ENCODE peak calls at places on chromosomes 1 and 21, in nine cellular contexts. Q, M, P, W, N, Z, B, J and U are unnamed samples.

GRCh38 chr1:234907585-234908457 is 220.8 kb downstream of the TOMM20 start:
- DNase-seq in Q (peak), M (no peak), P (no peak), W (peak), N (peak), Z (no peak), B (no peak), J (no peak), U (no peak)

GRCh38 chr21:44450402-44450801 is 4.9 kb upstream of the LRRC3 start:
- DNase-seq in Q (no peak), M (no peak), P (no peak), W (no peak), N (peak), Z (no peak), B (no peak), J (peak), U (no peak)

GRCh38 chr1:203626910-203627246 is 246 bp downstream of the ATP2B4 start:
- DNase-seq in Q (no peak), M (no peak), P (no peak), W (no peak), N (no peak), Z (no peak), B (no peak), J (no peak), U (no peak)

GRCh38 chr1:19010995-19011696 is 54.7 kb upstream of the IFFO2 start:
- DNase-seq in Q (peak), M (peak), P (peak), W (peak), N (peak), Z (peak), B (peak), J (peak), U (peak)

GRCh38 chr1:59434336-59434735 is 137.4 kb downstream of the FGGY start:
- DNase-seq in Q (peak), M (no peak), P (no peak), W (no peak), N (no peak), Z (no peak), B (no peak), J (no peak), U (no peak)

GRCh38 chr1:3032970-3033794 is 11.9 kb downstream of the ACTRT2 start:
- DNase-seq in Q (no peak), M (peak), P (no peak), W (no peak), N (peak), Z (no peak), B (no peak), J (peak), U (no peak)

GRCh38 chr1:54413295-54413694 is 7.1 kb upstream of the SSBP3 start:
- DNase-seq in Q (peak), M (peak), P (no peak), W (peak), N (peak), Z (no peak), B (no peak), J (no peak), U (peak)

GRCh38 chr1:214584805-214585766 is 17.9 kb upstream of the CENPF start:
- DNase-seq in Q (peak), M (no peak), P (peak), W (peak), N (no peak), Z (no peak), B (no peak), J (no peak), U (no peak)

GRCh38 chr1:110281363-110282290 is 57.5 kb upstream of the RBM15 start:
- DNase-seq in Q (peak), M (no peak), P (no peak), W (no peak), N (no peak), Z (no peak), B (no peak), J (no peak), U (no peak)

GRCh38 chr1:47707887-47708535 is 270.2 kb downstream of the FOXD2 start:
- DNase-seq in Q (no peak), M (no peak), P (no peak), W (no peak), N (no peak), Z (no peak), B (no peak), J (no peak), U (peak)

GRCh38 chr1:56563568-56563967 is 15.8 kb downstream of the PLPP3 start:
- DNase-seq in Q (no peak), M (no peak), P (no peak), W (peak), N (no peak), Z (no peak), B (no peak), J (no peak), U (no peak)

GRCh38 chr1:95622609-95623008 is 388.6 kb downstream of the RWDD3 start:
- DNase-seq in Q (no peak), M (no peak), P (no peak), W (no peak), N (no peak), Z (no peak), B (no peak), J (no peak), U (no peak)

GRCh38 chr1:102858695-102859094 is 249.6 kb downstream of the COL11A1 start:
- DNase-seq in Q (peak), M (no peak), P (no peak), W (no peak), N (no peak), Z (no peak), B (no peak), J (no peak), U (no peak)

GRCh38 chr1:231039161-231040018 is 664 bp downstream of the FAM89A start:
- DNase-seq in Q (peak), M (peak), P (peak), W (peak), N (peak), Z (no peak), B (no peak), J (peak), U (peak)

GRCh38 chr1:185864889-185865288 is 130.7 kb downstream of the HMCN1 start:
- DNase-seq in Q (peak), M (no peak), P (no peak), W (no peak), N (no peak), Z (peak), B (no peak), J (no peak), U (no peak)

GRCh38 chr1:206684478-206685255 is at the start of gene MAPKAPK2:
- DNase-seq in Q (peak), M (peak), P (peak), W (peak), N (peak), Z (no peak), B (no peak), J (peak), U (peak)

GRCh38 chr1:193472430-193472829 is 286.0 kb upstream of the B3GALT2 start:
- DNase-seq in Q (no peak), M (no peak), P (no peak), W (no peak), N (no peak), Z (no peak), B (no peak), J (no peak), U (no peak)

GRCh38 chr1:15321601-15322000 is 74.6 kb downstream of the FHAD1 start:
- DNase-seq in Q (no peak), M (no peak), P (no peak), W (no peak), N (no peak), Z (no peak), B (no peak), J (no peak), U (no peak)

GRCh38 chr21:31078796-31079195 is 40.5 kb upstream of the KRTAP19-8 start:
- DNase-seq in Q (peak), M (no peak), P (no peak), W (no peak), N (no peak), Z (no peak), B (no peak), J (no peak), U (no peak)

GRCh38 chr1:19166066-19166465 is 44.0 kb downstream of the UBR4 start:
- DNase-seq in Q (no peak), M (no peak), P (no peak), W (no peak), N (no peak), Z (no peak), B (no peak), J (no peak), U (no peak)

GRCh38 chr1:6185635-6186382 is 5.7 kb upstream of the CHD5 start:
- DNase-seq in Q (peak), M (no peak), P (peak), W (peak), N (peak), Z (no peak), B (no peak), J (no peak), U (no peak)

GRCh38 chr1:85801520-85801919 is 93.3 kb upstream of the ZNHIT6 start:
- DNase-seq in Q (peak), M (no peak), P (no peak), W (no peak), N (no peak), Z (no peak), B (no peak), J (no peak), U (no peak)

GRCh38 chr1:110829955-110830553 is 42.9 kb upstream of the CD53 start:
- DNase-seq in Q (peak), M (peak), P (peak), W (peak), N (no peak), Z (peak), B (peak), J (no peak), U (peak)

GRCh38 chr1:33724348-33724747 is 139.5 kb upstream of the HMGB4 start:
- DNase-seq in Q (no peak), M (no peak), P (no peak), W (no peak), N (no peak), Z (no peak), B (no peak), J (no peak), U (no peak)

GRCh38 chr1:200107004-200107470 is 79.5 kb downstream of the NR5A2 start:
- DNase-seq in Q (no peak), M (no peak), P (no peak), W (no peak), N (no peak), Z (no peak), B (no peak), J (no peak), U (no peak)

GRCh38 chr1:28580706-28581530 is 11.1 kb upstream of the RAB42 start:
- DNase-seq in Q (peak), M (peak), P (peak), W (peak), N (no peak), Z (peak), B (peak), J (no peak), U (peak)

GRCh38 chr1:158177705-158178450 is 2.8 kb upstream of the CD1D start:
- DNase-seq in Q (peak), M (no peak), P (peak), W (peak), N (peak), Z (peak), B (no peak), J (peak), U (peak)

GRCh38 chr1:29645586-29645985 is 409.3 kb downstream of the PTPRU start:
- DNase-seq in Q (no peak), M (no peak), P (no peak), W (no peak), N (no peak), Z (no peak), B (no peak), J (no peak), U (peak)

GRCh38 chr1:58047265-58047858 is 499.2 kb downstream of the OMA1 start:
- DNase-seq in Q (no peak), M (peak), P (peak), W (peak), N (peak), Z (no peak), B (peak), J (no peak), U (no peak)

GRCh38 chr1:68320349-68320748 is 88.0 kb upstream of the WLS start:
- DNase-seq in Q (no peak), M (no peak), P (peak), W (no peak), N (no peak), Z (no peak), B (no peak), J (no peak), U (no peak)

GRCh38 chr21:26810266-26810665 is 34.9 kb downstream of the ADAMTS1 start:
- DNase-seq in Q (no peak), M (no peak), P (no peak), W (no peak), N (no peak), Z (no peak), B (no peak), J (no peak), U (no peak)

GRCh38 chr1:117541003-117541402 is 64.8 kb upstream of the TENT5C start:
- DNase-seq in Q (peak), M (no peak), P (no peak), W (peak), N (no peak), Z (no peak), B (no peak), J (no peak), U (no peak)

GRCh38 chr1:18972531-18972930 is 16.1 kb upstream of the IFFO2 start:
- DNase-seq in Q (peak), M (peak), P (no peak), W (no peak), N (no peak), Z (no peak), B (no peak), J (no peak), U (no peak)

GRCh38 chr1:108574008-108574407 is 14.1 kb downstream of the EEIG2 start:
- DNase-seq in Q (no peak), M (no peak), P (no peak), W (no peak), N (no peak), Z (no peak), B (no peak), J (no peak), U (no peak)

GRCh38 chr21:26732442-26733221 is 112.6 kb downstream of the ADAMTS1 start:
- DNase-seq in Q (peak), M (no peak), P (peak), W (peak), N (no peak), Z (no peak), B (no peak), J (peak), U (peak)

GRCh38 chr1:6037338-6037762 is 8.3 kb upstream of the KCNAB2 start:
- DNase-seq in Q (peak), M (no peak), P (no peak), W (no peak), N (no peak), Z (no peak), B (peak), J (no peak), U (no peak)

GRCh38 chr1:180854456-180854855 is 58.2 kb upstream of the KIAA1614 start:
- DNase-seq in Q (peak), M (no peak), P (peak), W (no peak), N (no peak), Z (no peak), B (no peak), J (no peak), U (no peak)
- H3K4me3 ChIP-seq in Q (no peak), M (no peak), P (no peak), W (no peak), N (no peak), Z (no peak), B (no peak), J (no peak), U (no peak)

GRCh38 chr1:156892190-156893047 is 1.1 kb upstream of the PEAR1 start:
- DNase-seq in Q (peak), M (peak), P (peak), W (peak), N (peak), Z (no peak), B (peak), J (peak), U (peak)
- H3K4me3 ChIP-seq in Q (peak), M (peak), P (peak), W (no peak), N (no peak), Z (no peak), B (no peak), J (no peak), U (no peak)

GRCh38 chr1:247047702-247048101 is 30.9 kb downstream of the ZNF670 start:
- DNase-seq in Q (no peak), M (no peak), P (no peak), W (no peak), N (no peak), Z (no peak), B (no peak), J (no peak), U (no peak)

GRCh38 chr1:247047260-247047659 is 31.4 kb downstream of the ZNF670 start:
- DNase-seq in Q (no peak), M (no peak), P (no peak), W (no peak), N (no peak), Z (no peak), B (no peak), J (no peak), U (no peak)

GRCh38 chr1:247037483-247038320 is 29.8 kb upstream of the ZNF695 start:
- DNase-seq in Q (no peak), M (no peak), P (no peak), W (no peak), N (no peak), Z (no peak), B (no peak), J (no peak), U (no peak)

DNA sequence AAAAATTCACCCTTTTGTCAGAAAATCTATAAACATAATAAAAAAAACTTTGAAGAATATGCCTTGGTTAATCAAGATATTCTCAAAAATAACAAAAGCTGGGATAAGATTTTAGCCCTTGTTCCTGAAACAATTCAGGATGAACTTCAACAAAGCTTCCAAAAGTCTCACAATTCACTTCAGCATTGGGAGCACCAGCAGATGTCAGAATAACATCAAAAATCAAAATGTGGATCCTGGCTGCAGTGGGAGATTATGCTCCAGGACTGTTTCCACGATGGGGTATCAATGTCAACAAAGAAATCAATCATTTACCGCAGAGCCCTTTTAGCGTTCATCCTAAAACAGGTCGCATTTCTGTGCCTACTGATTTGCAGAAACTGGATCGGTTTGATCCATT is 35.2 kb downstream of the ZNF670 start:
- DNase-seq in Q (no peak), M (no peak), P (no peak), W (no peak), N (no peak), Z (no peak), B (no peak), J (no peak), U (no peak)
- H3K4me3 ChIP-seq in Q (no peak), M (no peak), P (no peak), W (no peak), N (no peak), Z (no peak), B (no peak), J (no peak), U (no peak)

GRCh38 chr1:78731674-78732073 is 82.0 kb downstream of the IFI44 start:
- DNase-seq in Q (no peak), M (no peak), P (no peak), W (no peak), N (no peak), Z (no peak), B (no peak), J (no peak), U (no peak)
- H3K4me3 ChIP-seq in Q (no peak), M (no peak), P (no peak), W (no peak), N (no peak), Z (no peak), B (no peak), J (no peak), U (no peak)

GRCh38 chr1:156858959-156859522 is at the start of gene INSRR:
- DNase-seq in Q (no peak), M (no peak), P (peak), W (no peak), N (peak), Z (no peak), B (no peak), J (no peak), U (no peak)

GRCh38 chr1:156859523-156860112 is 701 bp upstream of the INSRR start:
- DNase-seq in Q (peak), M (no peak), P (peak), W (no peak), N (peak), Z (no peak), B (no peak), J (no peak), U (no peak)

GRCh38 chr1:156857532-156857931 is 1.4 kb downstream of the INSRR start:
- DNase-seq in Q (no peak), M (no peak), P (no peak), W (no peak), N (no peak), Z (no peak), B (no peak), J (no peak), U (no peak)

GRCh38 chr1:156860113-156860638 is 489 bp upstream of the NTRK1 start:
- DNase-seq in Q (peak), M (peak), P (peak), W (peak), N (peak), Z (no peak), B (no peak), J (no peak), U (peak)

GRCh38 chr1:156858555-156858956 is 361 bp downstream of the INSRR start:
- DNase-seq in Q (no peak), M (no peak), P (peak), W (no peak), N (peak), Z (no peak), B (no peak), J (no peak), U (no peak)
- H3K4me3 ChIP-seq in Q (no peak), M (no peak), P (peak), W (no peak), N (no peak), Z (no peak), B (no peak), J (no peak), U (no peak)

DNA sequence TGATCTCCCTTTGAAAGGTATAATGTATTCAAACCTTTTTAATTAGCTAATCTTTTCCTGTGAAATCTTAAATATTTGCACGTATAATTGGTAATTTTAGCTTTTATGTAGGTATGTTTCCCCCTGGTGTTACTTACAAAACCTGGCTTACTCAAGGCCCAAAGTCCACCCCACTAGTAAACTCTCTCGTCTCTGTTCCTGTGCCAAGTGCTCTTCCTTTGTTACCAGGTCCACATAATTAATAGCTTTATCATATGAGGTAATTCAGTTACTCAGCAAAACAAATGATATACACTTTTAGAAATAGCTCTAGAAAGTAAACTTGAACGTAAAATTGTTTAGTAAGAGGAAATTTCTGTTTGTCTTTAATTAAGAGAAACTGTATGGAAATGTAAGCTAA is 36.7 kb downstream of the NFIA start:
- DNase-seq in Q (no peak), M (no peak), P (no peak), W (peak), N (no peak), Z (no peak), B (no peak), J (no peak), U (no peak)
- H3K4me3 ChIP-seq in Q (no peak), M (no peak), P (no peak), W (no peak), N (no peak), Z (no peak), B (no peak), J (no peak), U (no peak)

GRCh38 chr1:26370591-26371382 is 1.8 kb downstream of the ZNF683 start:
- DNase-seq in Q (no peak), M (no peak), P (no peak), W (no peak), N (no peak), Z (no peak), B (no peak), J (no peak), U (no peak)
- H3K4me3 ChIP-seq in Q (no peak), M (peak), P (no peak), W (no peak), N (no peak), Z (no peak), B (no peak), J (no peak), U (no peak)

GRCh38 chr1:61085191-61086086 is 3.1 kb downstream of the NFIA start:
- DNase-seq in Q (peak), M (no peak), P (no peak), W (no peak), N (no peak), Z (no peak), B (no peak), J (no peak), U (no peak)

GRCh38 chr1:61082336-61083013 is at the start of gene NFIA:
- DNase-seq in Q (peak), M (peak), P (no peak), W (peak), N (peak), Z (no peak), B (no peak), J (peak), U (peak)

GRCh38 chr1:61083014-61083798 is 845 bp downstream of the NFIA start:
- DNase-seq in Q (no peak), M (peak), P (peak), W (peak), N (peak), Z (no peak), B (no peak), J (peak), U (no peak)

GRCh38 chr1:61084560-61084991 is 2.2 kb downstream of the NFIA start:
- DNase-seq in Q (peak), M (no peak), P (no peak), W (no peak), N (no peak), Z (no peak), B (no peak), J (no peak), U (no peak)

GRCh38 chr1:61083799-61084385 is 1.5 kb downstream of the NFIA start:
- DNase-seq in Q (peak), M (no peak), P (no peak), W (no peak), N (no peak), Z (no peak), B (no peak), J (no peak), U (peak)
- H3K4me3 ChIP-seq in Q (peak), M (peak), P (peak), W (peak), N (peak), Z (peak), B (peak), J (peak), U (peak)

GRCh38 chr1:170640581-170640980 is 23.4 kb upstream of the PRRX1 start:
- DNase-seq in Q (no peak), M (no peak), P (no peak), W (no peak), N (no peak), Z (no peak), B (no peak), J (no peak), U (no peak)
- H3K4me3 ChIP-seq in Q (no peak), M (no peak), P (no peak), W (no peak), N (no peak), Z (no peak), B (no peak), J (no peak), U (no peak)